ENCODE peak calls at places on chromosomes 3 and 15, in six cellular contexts. One of them, this sample, is unnamed.
A peak's percentile ranks its signal among the peaks of the same experiment; 100 is the strongest.

GRCh38 chr3:42735609-42736008 is 33.0 kb upstream of the HHATL start:
- DNase-seq in CD8-positive, alpha-beta T cell: no peak
- DNase-seq in lower lobe of right lung: no peak
- DNase-seq in bronchial epithelial cell: no peak
- DNase-seq in A549: no peak
- DNase-seq in GM13977: no peak
- DNase-seq in this sample: no peak

GRCh38 chr3:150399060-150399459 is 9.0 kb upstream of the TSC22D2 start:
- DNase-seq in bronchial epithelial cell: no peak
- DNase-seq in GM13977: no peak
- DNase-seq in A549: no peak
- DNase-seq in CD8-positive, alpha-beta T cell: no peak
- DNase-seq in lower lobe of right lung: no peak
- DNase-seq in this sample: no peak

GRCh38 chr3:59549972-59550371 is 500.1 kb upstream of the CFAP20DC start:
- DNase-seq in A549: no peak
- DNase-seq in bronchial epithelial cell: no peak
- DNase-seq in GM13977: no peak
- DNase-seq in lower lobe of right lung: no peak
- DNase-seq in CD8-positive, alpha-beta T cell: no peak
- DNase-seq in this sample: no peak

GRCh38 chr3:65951836-65952505 is 86.7 kb downstream of the MAGI1 start:
- DNase-seq in A549: no peak
- DNase-seq in CD8-positive, alpha-beta T cell: no peak
- DNase-seq in GM13977: no peak
- DNase-seq in lower lobe of right lung: no peak
- DNase-seq in bronchial epithelial cell: peak; percentile 39
- DNase-seq in this sample: no peak

GRCh38 chr3:114451561-114452018 is 157.8 kb downstream of the TIGIT start:
- DNase-seq in lower lobe of right lung: no peak
- DNase-seq in A549: no peak
- DNase-seq in CD8-positive, alpha-beta T cell: no peak
- DNase-seq in bronchial epithelial cell: no peak
- DNase-seq in GM13977: no peak
- DNase-seq in this sample: no peak

GRCh38 chr15:31327674-31328424 is 1.2 kb downstream of the KLF13 start:
- DNase-seq in CD8-positive, alpha-beta T cell: peak; percentile 72
- DNase-seq in A549: peak; percentile 40
- DNase-seq in GM13977: peak; percentile 75
- DNase-seq in lower lobe of right lung: peak; percentile 87
- DNase-seq in bronchial epithelial cell: peak; percentile 15
- DNase-seq in this sample: peak; percentile 76

GRCh38 chr3:115217678-115218451 is 70.8 kb upstream of the ZBTB20 start:
- DNase-seq in GM13977: peak; percentile 14
- DNase-seq in A549: peak; percentile 77
- DNase-seq in CD8-positive, alpha-beta T cell: no peak
- DNase-seq in lower lobe of right lung: no peak
- DNase-seq in bronchial epithelial cell: peak; percentile 68
- DNase-seq in this sample: no peak

GRCh38 chr3:157423337-157423736 is 13.3 kb upstream of the PTX3 start:
- DNase-seq in A549: no peak
- DNase-seq in GM13977: no peak
- DNase-seq in bronchial epithelial cell: no peak
- DNase-seq in lower lobe of right lung: no peak
- DNase-seq in CD8-positive, alpha-beta T cell: no peak
- DNase-seq in this sample: no peak

GRCh38 chr3:143000525-143000924 is 845 bp upstream of the U2SURP start:
- DNase-seq in CD8-positive, alpha-beta T cell: no peak
- DNase-seq in A549: no peak
- DNase-seq in bronchial epithelial cell: peak; percentile 82
- DNase-seq in lower lobe of right lung: peak; percentile 33
- DNase-seq in GM13977: no peak
- DNase-seq in this sample: no peak

GRCh38 chr3:126354776-126355175 is 2.4 kb downstream of the KLF15 start:
- DNase-seq in lower lobe of right lung: peak; percentile 48
- DNase-seq in GM13977: no peak
- DNase-seq in A549: no peak
- DNase-seq in CD8-positive, alpha-beta T cell: no peak
- DNase-seq in bronchial epithelial cell: no peak
- DNase-seq in this sample: no peak

GRCh38 chr3:141231923-141232861 is 567 bp downstream of the PXYLP1 start:
- DNase-seq in bronchial epithelial cell: peak; percentile 15
- DNase-seq in A549: no peak
- DNase-seq in GM13977: peak; percentile 36
- DNase-seq in lower lobe of right lung: peak; percentile 72
- DNase-seq in CD8-positive, alpha-beta T cell: peak; percentile 15
- DNase-seq in this sample: peak; percentile 24

GRCh38 chr3:72738752-72739520 is 109.3 kb downstream of the SHQ1 start:
- DNase-seq in lower lobe of right lung: peak; percentile 67
- DNase-seq in A549: peak; percentile 23
- DNase-seq in CD8-positive, alpha-beta T cell: peak; percentile 67
- DNase-seq in GM13977: peak; percentile 92
- DNase-seq in bronchial epithelial cell: peak; percentile 24
- DNase-seq in this sample: peak; percentile 49

GRCh38 chr15:60379466-60380274 is 18.1 kb downstream of the ANXA2 start:
- DNase-seq in lower lobe of right lung: no peak
- DNase-seq in GM13977: no peak
- DNase-seq in CD8-positive, alpha-beta T cell: no peak
- DNase-seq in bronchial epithelial cell: peak; percentile 73
- DNase-seq in A549: peak; percentile 95
- DNase-seq in this sample: no peak

GRCh38 chr3:126133606-126134005 is 46.8 kb downstream of the ALDH1L1 start:
- DNase-seq in A549: no peak
- DNase-seq in lower lobe of right lung: peak; percentile 35
- DNase-seq in CD8-positive, alpha-beta T cell: no peak
- DNase-seq in GM13977: no peak
- DNase-seq in bronchial epithelial cell: no peak
- DNase-seq in this sample: peak; percentile 8

GRCh38 chr15:64780600-64781156 is 5.3 kb upstream of the RBPMS2 start:
- DNase-seq in lower lobe of right lung: no peak
- DNase-seq in GM13977: no peak
- DNase-seq in bronchial epithelial cell: no peak
- DNase-seq in CD8-positive, alpha-beta T cell: no peak
- DNase-seq in A549: no peak
- DNase-seq in this sample: no peak
- TF ChIP-seq CTCF in lower lobe of right lung: no peak
- TF ChIP-seq CTCF in GM13977: no peak
- TF ChIP-seq CTCF in bronchial epithelial cell: no peak
- TF ChIP-seq CTCF in CD8-positive, alpha-beta T cell: no peak
- TF ChIP-seq CTCF in A549: no peak
- TF ChIP-seq CTCF in this sample: no peak

GRCh38 chr3:27720899-27721716 is 1.0 kb downstream of the EOMES start:
- DNase-seq in CD8-positive, alpha-beta T cell: no peak
- DNase-seq in bronchial epithelial cell: peak; percentile 64
- DNase-seq in GM13977: no peak
- DNase-seq in A549: peak; percentile 34
- DNase-seq in lower lobe of right lung: no peak
- DNase-seq in this sample: peak; percentile 31
- TF ChIP-seq CTCF in CD8-positive, alpha-beta T cell: peak; percentile 29
- TF ChIP-seq CTCF in bronchial epithelial cell: peak; percentile 22
- TF ChIP-seq CTCF in GM13977: peak; percentile 58
- TF ChIP-seq CTCF in A549: no peak
- TF ChIP-seq CTCF in lower lobe of right lung: no peak
- TF ChIP-seq CTCF in this sample: no peak

GRCh38 chr3:5731100-5731499 is 543.6 kb downstream of the EDEM1 start:
- DNase-seq in lower lobe of right lung: no peak
- DNase-seq in GM13977: peak; percentile 8
- DNase-seq in bronchial epithelial cell: no peak
- DNase-seq in CD8-positive, alpha-beta T cell: no peak
- DNase-seq in A549: peak; percentile 4
- DNase-seq in this sample: no peak
- TF ChIP-seq CTCF in lower lobe of right lung: peak; percentile 17
- TF ChIP-seq CTCF in GM13977: peak; percentile 60
- TF ChIP-seq CTCF in bronchial epithelial cell: no peak
- TF ChIP-seq CTCF in CD8-positive, alpha-beta T cell: no peak
- TF ChIP-seq CTCF in A549: peak; percentile 21
- TF ChIP-seq CTCF in this sample: no peak

GRCh38 chr15:70632981-70633380 is 130.4 kb downstream of the UACA start:
- DNase-seq in A549: no peak
- DNase-seq in lower lobe of right lung: no peak
- DNase-seq in CD8-positive, alpha-beta T cell: no peak
- DNase-seq in bronchial epithelial cell: peak; percentile 28
- DNase-seq in GM13977: no peak
- DNase-seq in this sample: no peak

GRCh38 chr15:70633394-70633793 is 130.0 kb downstream of the UACA start:
- DNase-seq in bronchial epithelial cell: no peak
- DNase-seq in lower lobe of right lung: no peak
- DNase-seq in A549: no peak
- DNase-seq in GM13977: no peak
- DNase-seq in CD8-positive, alpha-beta T cell: no peak
- DNase-seq in this sample: no peak

GRCh38 chr15:70632079-70632850 is 131.1 kb downstream of the UACA start:
- DNase-seq in CD8-positive, alpha-beta T cell: no peak
- DNase-seq in GM13977: no peak
- DNase-seq in lower lobe of right lung: no peak
- DNase-seq in bronchial epithelial cell: peak; percentile 86
- DNase-seq in A549: no peak
- DNase-seq in this sample: no peak

GRCh38 chr15:70635895-70636294 is 127.5 kb downstream of the UACA start:
- DNase-seq in bronchial epithelial cell: no peak
- DNase-seq in GM13977: no peak
- DNase-seq in CD8-positive, alpha-beta T cell: no peak
- DNase-seq in A549: no peak
- DNase-seq in lower lobe of right lung: no peak
- DNase-seq in this sample: no peak

GRCh38 chr15:70636540-70637165 is 126.7 kb downstream of the UACA start:
- DNase-seq in CD8-positive, alpha-beta T cell: no peak
- DNase-seq in lower lobe of right lung: no peak
- DNase-seq in GM13977: no peak
- DNase-seq in bronchial epithelial cell: no peak
- DNase-seq in A549: peak; percentile 42
- DNase-seq in this sample: no peak
- TF ChIP-seq CTCF in CD8-positive, alpha-beta T cell: no peak
- TF ChIP-seq CTCF in lower lobe of right lung: no peak
- TF ChIP-seq CTCF in GM13977: no peak
- TF ChIP-seq CTCF in bronchial epithelial cell: no peak
- TF ChIP-seq CTCF in A549: peak; percentile 50
- TF ChIP-seq CTCF in this sample: no peak

DNA sequence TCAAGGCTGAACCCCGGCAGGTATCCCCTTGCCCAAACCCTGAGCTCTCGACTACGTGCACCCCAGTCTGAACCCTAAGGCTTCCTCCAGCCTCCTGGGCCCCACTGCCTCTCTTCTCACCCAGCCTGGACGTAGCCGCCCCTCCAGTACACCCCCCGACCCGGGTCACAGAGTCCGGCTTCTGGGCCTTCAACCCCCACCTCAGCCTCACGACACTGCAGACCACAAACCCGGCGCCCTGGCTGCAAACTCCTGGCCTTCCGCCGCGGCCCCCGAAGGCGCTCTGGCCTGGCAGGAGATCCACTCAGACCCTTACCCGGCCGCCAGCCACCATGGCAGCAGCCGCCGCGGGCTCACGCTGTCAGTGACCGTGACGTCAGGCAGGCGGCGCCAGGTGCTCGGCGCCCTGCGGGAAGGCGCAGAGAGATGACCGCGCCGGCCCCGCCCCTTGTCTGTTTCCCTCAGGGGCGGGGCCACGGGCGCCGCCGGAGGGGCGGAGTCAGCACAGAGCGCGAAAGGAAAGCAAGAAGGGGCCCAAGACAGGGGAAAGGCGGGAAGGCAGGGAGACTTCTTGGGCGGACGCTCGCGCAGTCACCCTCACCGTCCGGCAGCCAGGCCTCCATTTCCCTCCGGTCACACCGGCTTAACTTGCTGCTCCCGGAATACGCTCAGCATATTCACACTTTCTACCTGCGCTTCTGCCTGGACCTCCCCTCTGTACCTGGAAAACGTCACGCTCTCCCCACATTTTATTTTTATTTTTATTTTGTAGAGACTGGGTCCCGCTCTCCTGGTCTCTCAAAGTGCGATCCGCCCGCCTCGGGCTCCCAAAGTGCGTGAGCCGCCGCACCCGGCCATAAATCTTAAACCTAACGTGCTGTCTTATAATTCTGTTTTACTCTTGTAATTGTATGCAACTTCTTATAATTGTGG is at the start of gene RMDN3:
- DNase-seq in lower lobe of right lung: peak; percentile 96
- DNase-seq in A549: peak; percentile 84
- DNase-seq in GM13977: peak; percentile 95
- DNase-seq in bronchial epithelial cell: peak; percentile 77
- DNase-seq in CD8-positive, alpha-beta T cell: peak; percentile 89
- DNase-seq in this sample: peak; percentile 95
- TF ChIP-seq CTCF in lower lobe of right lung: no peak
- TF ChIP-seq CTCF in A549: no peak
- TF ChIP-seq CTCF in GM13977: no peak
- TF ChIP-seq CTCF in bronchial epithelial cell: no peak
- TF ChIP-seq CTCF in CD8-positive, alpha-beta T cell: no peak
- TF ChIP-seq CTCF in this sample: no peak